ENCODE peak calls at places on chromosomes 1 and 21, in six cellular contexts. G, E, Y, I, J and P are unnamed samples.
A peak's percentile ranks its signal among the peaks of the same experiment; 100 is the strongest.

GRCh38 chr1:62528015-62528414 is 69.3 kb upstream of the ANGPTL3 start:
- DNase-seq in J (peak; percentile 70), I (no peak), E (no peak), G (no peak), Y (no peak), P (no peak)

GRCh38 chr1:221812905-221813597 is 71.2 kb upstream of the DUSP10 start:
- DNase-seq in G (no peak), J (no peak), Y (no peak), I (no peak), E (no peak), P (no peak)

GRCh38 chr1:229186373-229187056 is 84.4 kb upstream of the RAB4A start:
- DNase-seq in G (no peak), E (no peak), I (no peak), Y (no peak), J (no peak), P (no peak)

GRCh38 chr1:203916756-203917155 is 55.4 kb downstream of the SNRPE start:
- DNase-seq in J (no peak), E (no peak), I (no peak), Y (no peak), G (no peak), P (peak; percentile 21)

GRCh38 chr1:29824478-29825273 is 588.4 kb downstream of the PTPRU start:
- DNase-seq in Y (no peak), G (no peak), I (no peak), J (no peak), E (no peak), P (no peak)

GRCh38 chr1:219771039-219771438 is 157.3 kb downstream of the SLC30A10 start:
- DNase-seq in Y (no peak), G (no peak), J (no peak), E (peak; percentile 28), I (peak; percentile 98), P (no peak)

GRCh38 chr1:88021529-88021928 is 662.5 kb upstream of the PKN2 start:
- DNase-seq in E (no peak), G (no peak), I (no peak), J (no peak), Y (no peak), P (no peak)

GRCh38 chr1:25137521-25138395 is 94.5 kb downstream of the SYF2 start:
- DNase-seq in J (peak; percentile 66), E (no peak), G (no peak), I (no peak), Y (no peak), P (no peak)

GRCh38 chr1:68651115-68651514 is 154.2 kb upstream of the DEPDC1 start:
- DNase-seq in G (no peak), E (no peak), Y (no peak), I (no peak), J (no peak), P (no peak)

GRCh38 chr21:45894107-45894810 is 87.3 kb upstream of the COL6A1 start:
- DNase-seq in E (peak; percentile 53), I (no peak), G (peak; percentile 21), Y (no peak), J (no peak), P (no peak)

GRCh38 chr1:230807029-230807428 is 59.8 kb downstream of the CAPN9 start:
- DNase-seq in J (no peak), E (peak; percentile 56), G (no peak), Y (no peak), I (no peak), P (no peak)

GRCh38 chr1:2067393-2067792 is 17.2 kb downstream of the PRKCZ start:
- DNase-seq in E (no peak), J (no peak), I (no peak), Y (no peak), G (no peak), P (no peak)

GRCh38 chr1:32786856-32787255 is 30.3 kb downstream of the YARS1 start:
- DNase-seq in E (no peak), G (no peak), I (no peak), J (no peak), Y (no peak), P (no peak)

GRCh38 chr1:14914351-14914988 is 239.1 kb upstream of the TMEM51 start:
- DNase-seq in J (no peak), E (no peak), Y (no peak), I (no peak), G (no peak), P (no peak)

GRCh38 chr1:109652446-109652845 is 3.5 kb upstream of the GSTM4 start:
- DNase-seq in I (no peak), Y (no peak), E (no peak), G (no peak), J (no peak), P (no peak)

GRCh38 chr1:109653286-109653685 is 2.6 kb upstream of the GSTM4 start:
- DNase-seq in G (no peak), E (no peak), Y (no peak), I (no peak), J (no peak), P (no peak)

GRCh38 chr1:109650609-109651008 is 5.3 kb upstream of the GSTM4 start:
- DNase-seq in I (no peak), J (no peak), E (no peak), Y (no peak), G (no peak), P (no peak)

GRCh38 chr1:109644670-109645069 is 11.2 kb upstream of the GSTM4 start:
- DNase-seq in I (no peak), J (no peak), Y (no peak), E (no peak), G (no peak), P (no peak)

GRCh38 chr1:109649380-109649987 is 6.4 kb upstream of the GSTM4 start:
- DNase-seq in I (no peak), Y (no peak), E (no peak), G (no peak), J (no peak), P (no peak)
- TF ChIP-seq CTCF in I (peak; percentile 57), Y (no peak), E (peak; percentile 16), G (no peak), J (no peak), P (peak; percentile 54)

GRCh38 chr1:5933050-5933449 is 59.2 kb downstream of the NPHP4 start:
- DNase-seq in G (no peak), E (no peak), J (no peak), I (no peak), Y (no peak), P (no peak)

GRCh38 chr1:5926686-5927435 is 65.4 kb downstream of the NPHP4 start:
- DNase-seq in E (no peak), J (no peak), I (no peak), Y (peak; percentile 4), G (no peak), P (no peak)

GRCh38 chr1:5933676-5934057 is 58.6 kb downstream of the NPHP4 start:
- DNase-seq in J (no peak), I (no peak), G (no peak), Y (no peak), E (no peak), P (no peak)

GRCh38 chr1:5928714-5929400 is 63.4 kb downstream of the NPHP4 start:
- DNase-seq in J (no peak), G (no peak), I (no peak), E (no peak), Y (no peak), P (no peak)

GRCh38 chr1:5927506-5928370 is 64.5 kb downstream of the NPHP4 start:
- DNase-seq in G (no peak), I (peak; percentile 20), E (no peak), J (no peak), Y (peak; percentile 22), P (no peak)
- TF ChIP-seq CTCF in G (no peak), I (no peak), E (no peak), J (no peak), Y (no peak), P (no peak)

DNA sequence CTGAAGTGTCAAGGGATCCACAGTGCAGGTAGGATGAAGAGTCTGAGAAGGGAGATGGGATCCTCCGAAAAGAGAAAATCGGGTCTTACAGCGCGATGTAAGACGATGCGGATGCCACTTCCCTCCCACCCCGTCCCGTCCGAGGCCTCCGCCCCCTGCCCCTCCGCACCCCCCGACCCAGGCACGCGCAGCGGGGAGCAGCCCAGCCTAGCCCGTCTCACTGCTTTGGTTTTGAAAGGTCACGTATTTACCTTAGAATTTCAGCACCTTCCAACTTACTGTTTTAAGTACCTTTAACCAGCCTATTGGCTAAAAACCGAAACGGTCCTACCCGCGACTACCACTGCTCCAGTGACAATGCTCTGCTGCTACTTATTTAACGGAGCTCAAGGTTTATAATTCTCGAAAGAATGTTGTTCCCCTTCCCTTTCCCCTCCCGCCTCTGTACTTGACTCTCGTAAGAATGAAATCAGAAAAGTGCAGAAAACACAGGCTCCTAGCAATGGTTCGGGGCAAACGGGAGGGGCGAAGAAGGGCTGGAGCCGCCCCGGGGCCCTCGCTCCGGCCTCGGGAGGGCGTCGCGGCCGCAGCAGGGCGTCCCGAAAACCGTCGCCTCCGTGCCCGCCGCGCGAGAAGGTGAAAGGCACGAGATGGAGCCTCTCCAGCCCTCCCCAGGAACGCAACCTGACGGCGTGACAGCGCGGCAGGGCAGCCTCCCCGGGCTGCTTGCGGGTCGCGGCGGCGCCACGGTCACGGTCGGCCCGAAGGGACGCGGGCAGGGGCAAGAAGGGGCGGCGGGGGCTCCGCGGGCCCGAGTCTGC is 706 bp downstream of the TMEM50B start:
- DNase-seq in G (peak; percentile 44), J (peak; percentile 34), E (no peak), Y (peak; percentile 42), I (peak; percentile 31), P (no peak)
- TF ChIP-seq CTCF in G (no peak), J (no peak), E (no peak), Y (no peak), I (no peak), P (peak; percentile 10)

DNA sequence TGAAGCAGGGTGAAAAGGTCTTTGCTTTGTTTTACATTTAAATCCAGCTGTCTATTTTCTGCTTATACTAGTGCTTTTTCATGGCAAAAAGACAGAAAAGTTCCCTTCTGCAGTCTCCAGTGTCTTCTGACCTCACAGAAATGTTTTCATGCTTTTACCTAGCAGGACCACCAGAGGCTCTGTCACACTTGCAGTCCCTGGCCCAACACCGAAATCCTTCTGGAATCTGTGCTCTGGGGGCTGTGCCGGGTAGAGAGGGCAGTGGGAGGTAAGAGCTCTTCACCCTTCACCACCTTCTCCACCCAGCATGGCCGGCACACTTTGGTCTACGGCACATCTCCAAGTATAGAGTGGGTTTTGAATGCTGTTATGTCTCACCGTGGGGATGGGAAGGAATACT is 20.8 kb downstream of the GNAT2 start:
- DNase-seq in J (no peak), E (no peak), G (no peak), Y (no peak), I (no peak), P (no peak)
- TF ChIP-seq CTCF in J (no peak), E (no peak), G (peak; percentile 19), Y (no peak), I (no peak), P (no peak)

DNA sequence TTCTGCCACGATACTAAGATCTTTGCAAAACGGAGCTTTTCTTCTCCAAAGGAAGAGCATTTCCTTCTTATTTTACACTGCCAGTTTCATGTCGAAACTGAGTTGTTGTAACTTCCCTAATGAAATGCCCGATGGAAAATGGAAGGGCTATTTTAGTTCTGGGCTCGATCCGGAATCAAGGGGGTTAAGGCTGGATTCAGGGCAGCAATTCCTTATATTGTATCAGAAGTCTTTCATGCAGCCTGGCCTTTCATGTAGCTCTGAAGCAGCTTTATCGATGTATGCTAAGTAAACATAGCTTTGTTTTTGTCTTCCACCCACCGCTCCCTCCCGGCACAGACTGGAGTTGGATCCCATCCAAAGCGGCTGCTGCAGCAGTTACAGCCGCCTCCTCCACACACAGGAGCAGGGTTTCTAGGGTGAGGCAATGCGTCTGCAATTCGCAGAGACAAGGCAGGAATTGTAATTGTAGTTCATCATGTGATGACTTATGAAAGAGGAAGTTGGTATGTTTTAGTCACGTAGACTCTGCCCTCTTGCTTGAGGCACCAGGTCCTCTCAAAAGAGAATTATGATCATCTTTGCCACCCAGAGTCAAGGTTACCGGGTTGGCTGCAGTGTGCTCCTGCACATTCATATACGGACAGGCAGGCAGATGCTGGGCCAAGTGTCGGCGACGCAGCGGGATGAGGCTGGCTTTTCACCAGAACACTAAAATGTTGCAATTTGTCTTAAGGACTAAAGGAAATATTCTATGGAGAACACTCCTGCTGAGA is 2.6 kb upstream of the IRF2BP2 start:
- DNase-seq in Y (peak; percentile 95), E (peak; percentile 90), J (peak; percentile 100), I (peak; percentile 93), G (peak; percentile 96), P (peak; percentile 89)
- TF ChIP-seq CTCF in Y (no peak), E (no peak), J (no peak), I (no peak), G (no peak), P (no peak)